ENCODE peak calls at places on chromosomes 12 and 14, in eight cellular contexts. I is IMR-90, O is A549, R is HCT116, G is SK-N-SH, B is heart right ventricle, V is ascending aorta, Y is esophagus squamous epithelium. T is an unnamed sample. For H3K4me1, the result is how much of the 10 kb centered on the place peaks cover.

GRCh38 chr12:4164591-4165558 is 108.7 kb upstream of the CCND2 start:
- DNase-seq in G (no peak), I (peak), V (peak), B (peak), O (no peak), Y (no peak), R (no peak), T (no peak)

GRCh38 chr12:72330291-72330690 is 58.1 kb downstream of the TRHDE start:
- DNase-seq in R (no peak), B (no peak), I (peak), Y (no peak), G (no peak), V (no peak), O (no peak), T (no peak)

GRCh38 chr14:105026789-105027563 is 6.1 kb upstream of the CDCA4 start:
- DNase-seq in O (peak), I (peak), B (no peak), Y (no peak), G (no peak), V (no peak), R (peak), T (no peak)

GRCh38 chr12:53759261-53759660 is 7.5 kb upstream of the CISTR start:
- DNase-seq in Y (no peak), B (no peak), R (no peak), I (no peak), O (no peak), G (no peak), V (no peak), T (no peak)

GRCh38 chr14:53850714-53851296 is 105.8 kb downstream of the BMP4 start:
- DNase-seq in Y (no peak), I (peak), O (peak), B (no peak), G (no peak), V (no peak), R (peak), T (no peak)

GRCh38 chr12:22101749-22102243 is 55.8 kb downstream of the CMAS start:
- DNase-seq in B (no peak), G (no peak), I (peak), Y (no peak), R (no peak), V (no peak), O (no peak), T (no peak)

GRCh38 chr14:104344815-104345214 is 206.4 kb downstream of the KIF26A start:
- DNase-seq in B (no peak), G (no peak), V (no peak), R (no peak), O (no peak), I (no peak), Y (no peak), T (no peak)

GRCh38 chr14:45249847-45250575 is 3.0 kb downstream of the MIS18BP1 start:
- DNase-seq in B (no peak), O (no peak), I (peak), G (no peak), V (no peak), Y (no peak), R (no peak), T (no peak)

GRCh38 chr12:53236443-53237111 is 4.6 kb upstream of the RARG start:
- DNase-seq in I (no peak), G (no peak), R (no peak), B (no peak), O (no peak), Y (no peak), V (no peak), T (no peak)

GRCh38 chr12:61647566-61647965 is 612.6 kb upstream of the USP15 start:
- DNase-seq in I (no peak), V (no peak), G (no peak), Y (no peak), R (no peak), B (no peak), O (no peak), T (no peak)

GRCh38 chr14:91113829-91114078 is at the start of gene DGLUCY:
- DNase-seq in O (peak), I (peak), Y (no peak), V (peak), R (no peak), B (peak), G (peak), T (peak)

GRCh38 chr14:21039585-21040369 is 2.4 kb upstream of the RNASE7 start:
- DNase-seq in B (no peak), O (peak), I (peak), G (peak), R (peak), Y (no peak), V (no peak), T (no peak)

GRCh38 chr12:93145086-93145485 is 216.0 kb upstream of the EEA1 start:
- DNase-seq in V (no peak), Y (no peak), I (peak), R (no peak), O (no peak), G (no peak), B (no peak), T (no peak)

GRCh38 chr12:123492290-123492689 is 34.4 kb downstream of the SNRNP35 start:
- DNase-seq in I (no peak), B (no peak), G (no peak), V (no peak), O (no peak), R (no peak), Y (no peak), T (no peak)

GRCh38 chr14:104726600-104727451 is 2.8 kb downstream of the ADSS1 start:
- DNase-seq in B (no peak), G (no peak), V (no peak), I (no peak), Y (no peak), O (peak), R (no peak), T (no peak)

GRCh38 chr12:106409898-106410297 is 52.4 kb downstream of the POLR3B start:
- DNase-seq in Y (no peak), G (no peak), R (no peak), B (no peak), I (no peak), V (no peak), O (no peak), T (no peak)

GRCh38 chr14:100899841-100900771 is 3.4 kb downstream of the RTL1 start:
- DNase-seq in Y (no peak), O (no peak), B (no peak), R (no peak), G (peak), I (no peak), V (peak), T (no peak)

GRCh38 chr14:100901391-100902183 is 1.9 kb downstream of the RTL1 start:
- DNase-seq in I (no peak), V (peak), R (no peak), O (no peak), G (peak), B (no peak), Y (no peak), T (no peak)

GRCh38 chr14:100898935-100899840 is 4.3 kb downstream of the RTL1 start:
- DNase-seq in B (no peak), V (peak), G (peak), R (no peak), I (no peak), Y (no peak), O (no peak), T (no peak)

GRCh38 chr14:100902295-100902694 is 1.2 kb downstream of the RTL1 start:
- DNase-seq in Y (no peak), V (no peak), B (no peak), R (peak), O (peak), G (peak), I (no peak), T (no peak)

DNA sequence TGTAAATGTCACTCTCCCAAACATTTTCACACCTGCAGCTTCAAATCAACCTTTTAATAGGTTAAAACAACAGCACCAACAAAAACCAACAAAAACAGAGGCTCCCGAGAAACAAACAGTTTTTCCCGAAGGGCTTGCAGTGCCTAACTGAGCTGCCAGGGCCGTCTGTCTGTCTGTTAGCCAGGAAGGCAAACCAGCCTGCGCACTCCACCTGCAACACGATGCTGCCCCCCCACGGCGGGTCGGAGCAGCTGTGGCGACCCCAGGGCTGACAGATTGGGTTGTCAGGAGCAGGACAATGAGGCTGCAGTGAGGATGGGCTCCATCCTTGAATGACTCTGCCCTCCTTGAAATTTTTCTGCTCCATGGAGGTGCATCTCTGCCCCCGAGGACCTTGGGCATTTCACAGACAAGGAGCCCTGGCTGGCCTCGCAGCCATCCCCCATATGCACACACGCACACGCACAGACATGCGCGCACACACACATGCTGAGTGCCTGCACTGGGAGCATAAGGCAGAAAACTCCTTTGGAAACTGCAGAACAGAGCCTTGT is 2.6 kb downstream of the RTL1 start:
- DNase-seq in B (no peak), O (peak), Y (no peak), V (peak), R (peak), G (peak), I (no peak), T (no peak)
- H3K4me1 ChIP-seq in B (under half), O (under half), Y (under half), V (under half), R (under half), G (half or more), I (under half), T (under half)

DNA sequence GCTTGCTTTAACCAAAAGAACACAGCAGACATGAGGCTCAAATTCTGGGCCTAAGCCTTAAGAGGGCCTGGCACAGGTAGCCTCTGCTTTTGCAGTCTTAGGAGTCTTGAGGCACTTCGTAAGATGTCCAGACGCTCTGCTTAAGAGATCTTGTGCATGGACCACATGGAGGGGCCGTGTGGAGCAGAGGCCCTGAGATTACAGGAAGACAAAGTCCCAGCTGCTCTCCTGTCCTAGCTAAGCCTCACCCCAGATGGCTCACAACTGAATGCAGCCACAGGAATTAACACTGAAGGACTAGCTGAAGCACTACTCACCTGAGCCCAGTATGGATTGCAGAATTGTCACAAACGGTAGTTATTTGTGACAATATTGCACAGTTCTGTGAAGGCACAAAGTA is 446.0 kb downstream of the PDZRN4 start:
- DNase-seq in O (no peak), I (no peak), G (no peak), Y (no peak), R (no peak), V (no peak), B (no peak), T (no peak)
- H3K4me1 ChIP-seq in O (under half), I (under half), G (under half), Y (under half), R (under half), V (under half), B (under half), T (under half)

GRCh38 chr12:3120701-3121100 is 43.5 kb downstream of the TSPAN9 start:
- DNase-seq in Y (no peak), O (no peak), G (no peak), V (no peak), B (no peak), I (no peak), R (no peak), T (no peak)

GRCh38 chr12:3117628-3118027 is 40.4 kb downstream of the TSPAN9 start:
- DNase-seq in G (no peak), I (peak), B (no peak), R (no peak), Y (no peak), V (no peak), O (no peak), T (no peak)

GRCh38 chr12:3119192-3119744 is 42.1 kb downstream of the TSPAN9 start:
- DNase-seq in Y (no peak), G (no peak), R (no peak), B (no peak), V (no peak), O (no peak), I (no peak), T (no peak)

GRCh38 chr12:3117144-3117581 is 40.0 kb downstream of the TSPAN9 start:
- DNase-seq in R (no peak), Y (no peak), B (no peak), G (no peak), O (no peak), V (peak), I (peak), T (no peak)

GRCh38 chr12:3119745-3120660 is 42.8 kb downstream of the TSPAN9 start:
- DNase-seq in I (peak), G (peak), Y (no peak), B (peak), V (peak), O (no peak), R (no peak), T (peak)
- H3K4me1 ChIP-seq in I (under half), G (under half), Y (half or more), B (half or more), V (under half), O (under half), R (under half), T (half or more)

DNA sequence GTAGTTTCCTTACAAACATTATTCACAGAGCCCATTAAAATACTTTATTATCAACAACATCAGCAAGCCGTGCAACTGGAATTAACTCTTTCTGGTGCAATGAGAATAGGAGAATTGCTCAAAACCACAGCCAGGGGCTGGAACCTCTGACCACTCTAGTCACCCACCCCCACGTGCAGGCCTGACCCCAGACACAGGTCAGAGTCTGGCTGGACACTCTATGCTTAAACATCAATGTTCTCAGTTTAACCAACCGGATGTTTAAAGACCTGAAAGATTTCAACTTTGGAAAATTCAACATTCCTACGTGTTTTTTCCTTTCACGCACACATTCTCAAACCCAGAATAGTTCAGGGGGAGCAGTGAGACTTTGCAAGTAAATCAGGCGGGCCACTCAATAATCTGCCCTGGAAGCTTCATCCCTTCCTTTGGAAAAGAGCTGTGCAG is 65.1 kb downstream of the FOXN3 start:
- DNase-seq in R (no peak), I (no peak), O (no peak), V (no peak), Y (no peak), B (no peak), G (peak), T (no peak)
- H3K4me1 ChIP-seq in R (under half), I (under half), O (under half), V (under half), Y (under half), B (under half), G (under half), T (under half)

GRCh38 chr14:68143341-68143807 is 323.8 kb downstream of the RAD51B start:
- DNase-seq in V (peak), O (peak), G (no peak), I (peak), B (peak), R (no peak), Y (no peak), T (no peak)

GRCh38 chr14:68140801-68141200 is 321.2 kb downstream of the RAD51B start:
- DNase-seq in V (no peak), O (peak), R (no peak), I (no peak), B (no peak), G (no peak), Y (no peak), T (no peak)

GRCh38 chr14:68139466-68140110 is 320.0 kb downstream of the RAD51B start:
- DNase-seq in Y (no peak), I (no peak), R (no peak), O (no peak), G (no peak), B (no peak), V (no peak), T (no peak)

GRCh38 chr14:68140111-68140741 is 320.6 kb downstream of the RAD51B start:
- DNase-seq in Y (no peak), I (peak), O (peak), R (peak), B (no peak), V (peak), G (no peak), T (no peak)

DNA sequence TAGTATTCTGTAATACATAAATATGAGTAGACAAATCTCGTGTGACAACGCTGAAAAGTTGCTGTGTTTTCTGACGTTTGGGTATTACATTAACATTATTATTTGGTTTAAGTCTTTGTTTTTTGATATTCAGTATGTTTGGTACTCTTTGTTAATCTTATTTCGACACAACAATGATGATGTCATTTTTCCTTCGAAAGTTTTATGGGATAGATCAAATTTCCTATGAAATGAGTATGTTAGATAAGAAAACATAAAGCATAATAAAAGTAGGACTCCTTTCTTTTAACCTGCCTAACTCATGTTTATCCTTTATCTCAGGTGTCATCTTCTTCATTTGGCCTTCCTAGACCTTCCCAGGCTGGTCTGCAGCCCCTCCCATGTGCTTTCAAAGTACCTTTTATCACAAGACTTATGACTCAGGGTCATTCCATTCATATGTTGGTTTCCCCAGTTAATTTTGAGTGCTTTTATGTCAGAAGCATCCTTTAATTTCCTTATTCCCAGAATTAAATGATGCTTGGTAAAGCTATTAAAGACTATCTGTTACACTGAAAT is 322.0 kb downstream of the RAD51B start:
- DNase-seq in O (peak), I (peak), G (no peak), V (no peak), R (peak), Y (no peak), B (no peak), T (no peak)
- H3K4me1 ChIP-seq in O (half or more), I (under half), G (under half), V (under half), R (half or more), Y (under half), B (under half), T (half or more)

GRCh38 chr14:61614693-61615092 is 80.6 kb upstream of the HIF1A start:
- DNase-seq in G (no peak), R (no peak), Y (no peak), I (no peak), O (no peak), B (no peak), V (no peak), T (no peak)

GRCh38 chr14:61615743-61616523 is 79.4 kb upstream of the HIF1A start:
- DNase-seq in Y (no peak), V (no peak), I (no peak), O (no peak), B (no peak), R (no peak), G (no peak), T (no peak)

GRCh38 chr14:61619494-61619893 is 75.8 kb upstream of the HIF1A start:
- DNase-seq in I (no peak), G (no peak), O (no peak), R (no peak), Y (no peak), V (no peak), B (no peak), T (no peak)

GRCh38 chr14:61618448-61618847 is 76.9 kb upstream of the HIF1A start:
- DNase-seq in B (no peak), G (no peak), V (no peak), I (no peak), R (no peak), O (no peak), Y (no peak), T (no peak)

GRCh38 chr14:61616524-61617185 is 78.7 kb upstream of the HIF1A start:
- DNase-seq in O (no peak), V (no peak), R (no peak), I (peak), G (no peak), Y (no peak), B (no peak), T (no peak)
- H3K4me1 ChIP-seq in O (under half), V (under half), R (under half), I (under half), G (under half), Y (under half), B (under half), T (under half)

DNA sequence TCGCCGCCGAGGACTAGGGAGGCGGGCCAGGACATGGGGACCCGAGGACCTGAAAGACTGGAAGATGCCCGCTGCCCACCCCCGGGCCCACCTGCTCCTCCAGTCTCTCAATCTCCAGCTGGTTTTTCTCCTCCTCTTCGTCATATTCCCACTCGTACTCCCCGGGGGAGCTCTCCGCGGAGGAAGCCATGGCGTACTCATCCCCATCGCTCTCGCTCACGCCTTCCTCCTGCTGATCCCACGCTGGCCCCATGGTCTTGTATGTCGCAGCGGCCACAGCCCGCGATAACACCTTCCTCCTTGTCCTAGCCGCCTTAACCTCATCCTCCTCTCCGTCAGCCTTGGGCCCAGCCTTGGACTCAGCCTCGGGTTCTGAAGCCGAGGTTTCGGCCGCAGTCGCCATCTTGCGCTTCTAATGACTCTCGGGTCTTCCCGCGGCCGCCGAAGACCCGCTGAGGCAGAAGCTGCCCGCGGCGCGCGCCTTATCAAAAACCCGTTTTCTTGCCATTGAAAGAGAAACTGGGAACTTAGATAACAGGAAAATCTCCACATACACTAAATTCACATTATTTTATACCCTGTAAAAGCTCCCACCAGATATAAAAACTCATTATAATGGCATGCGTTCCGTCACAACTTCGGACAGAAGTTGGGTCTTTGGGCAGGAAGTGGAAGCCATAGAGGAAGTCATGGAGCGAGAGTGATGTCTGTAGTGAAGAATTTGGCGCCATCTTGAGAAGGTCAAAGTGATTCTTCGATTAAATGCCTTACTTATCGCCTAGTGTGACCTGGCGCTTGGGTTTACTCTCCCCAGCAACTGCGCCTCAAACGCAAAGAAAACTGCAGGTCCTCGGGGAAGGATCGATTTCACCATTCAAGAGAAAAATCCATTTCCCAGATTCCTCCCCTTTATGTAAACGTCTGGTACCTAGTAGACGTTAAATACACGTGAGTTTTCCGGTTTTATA is at the start of gene SART3:
- DNase-seq in G (peak), R (peak), Y (no peak), I (peak), O (peak), B (peak), V (peak), T (no peak)
- H3K4me1 ChIP-seq in G (under half), R (under half), Y (under half), I (under half), O (under half), B (under half), V (under half), T (under half)